ENCODE peak calls at places on chromosomes 6 and 20, in nine cellular contexts. One of them, this sample, is unnamed.

GRCh38 chr20:51305316-51306052 is 237.0 kb downstream of the NFATC2 start:
- DNase-seq in heart left ventricle: no peak
- DNase-seq in stomach: no peak
- DNase-seq in sigmoid colon: no peak
- DNase-seq in transverse colon: no peak
- DNase-seq in testis: no peak
- DNase-seq in adrenal gland: no peak
- DNase-seq in GM12892: no peak
- DNase-seq in suprapubic skin: no peak
- DNase-seq in this sample: no peak

GRCh38 chr20:32520927-32521203 is 64.3 kb downstream of the NOL4L start:
- DNase-seq in suprapubic skin: no peak
- DNase-seq in transverse colon: no peak
- DNase-seq in sigmoid colon: no peak
- DNase-seq in GM12892: no peak
- DNase-seq in adrenal gland: no peak
- DNase-seq in heart left ventricle: no peak
- DNase-seq in testis: no peak
- DNase-seq in stomach: no peak
- DNase-seq in this sample: no peak

GRCh38 chr6:46419576-46420002 is 71.7 kb downstream of the RCAN2 start:
- DNase-seq in testis: peak
- DNase-seq in adrenal gland: peak
- DNase-seq in transverse colon: peak
- DNase-seq in suprapubic skin: no peak
- DNase-seq in GM12892: no peak
- DNase-seq in heart left ventricle: no peak
- DNase-seq in sigmoid colon: peak
- DNase-seq in stomach: peak
- DNase-seq in this sample: peak

GRCh38 chr6:21596379-21597242 is 3.1 kb downstream of the SOX4 start:
- DNase-seq in stomach: peak
- DNase-seq in testis: peak
- DNase-seq in heart left ventricle: peak
- DNase-seq in suprapubic skin: no peak
- DNase-seq in transverse colon: peak
- DNase-seq in adrenal gland: peak
- DNase-seq in GM12892: peak
- DNase-seq in sigmoid colon: peak
- DNase-seq in this sample: peak

GRCh38 chr20:12591949-12592470 is 416.8 kb upstream of the SPTLC3 start:
- DNase-seq in suprapubic skin: no peak
- DNase-seq in transverse colon: no peak
- DNase-seq in stomach: no peak
- DNase-seq in testis: no peak
- DNase-seq in sigmoid colon: no peak
- DNase-seq in GM12892: no peak
- DNase-seq in heart left ventricle: no peak
- DNase-seq in adrenal gland: no peak
- DNase-seq in this sample: no peak

GRCh38 chr6:33249732-33250625 is 21.7 kb downstream of the VPS52 start:
- DNase-seq in suprapubic skin: no peak
- DNase-seq in adrenal gland: peak
- DNase-seq in testis: no peak
- DNase-seq in sigmoid colon: peak
- DNase-seq in heart left ventricle: peak
- DNase-seq in stomach: no peak
- DNase-seq in GM12892: no peak
- DNase-seq in transverse colon: no peak
- DNase-seq in this sample: no peak

GRCh38 chr20:5863040-5863811 is 87.1 kb downstream of the TRMT6 start:
- DNase-seq in transverse colon: no peak
- DNase-seq in stomach: no peak
- DNase-seq in sigmoid colon: no peak
- DNase-seq in heart left ventricle: no peak
- DNase-seq in adrenal gland: peak
- DNase-seq in testis: peak
- DNase-seq in GM12892: no peak
- DNase-seq in suprapubic skin: no peak
- DNase-seq in this sample: peak

GRCh38 chr6:104955491-104955890 is 1.4 kb upstream of the LIN28B start:
- DNase-seq in GM12892: no peak
- DNase-seq in heart left ventricle: no peak
- DNase-seq in adrenal gland: no peak
- DNase-seq in stomach: no peak
- DNase-seq in suprapubic skin: no peak
- DNase-seq in transverse colon: no peak
- DNase-seq in sigmoid colon: no peak
- DNase-seq in testis: no peak
- DNase-seq in this sample: no peak

GRCh38 chr20:54174452-54175175 is 828 bp upstream of the CYP24A1 start:
- DNase-seq in suprapubic skin: no peak
- DNase-seq in testis: no peak
- DNase-seq in transverse colon: no peak
- DNase-seq in sigmoid colon: no peak
- DNase-seq in heart left ventricle: no peak
- DNase-seq in adrenal gland: no peak
- DNase-seq in stomach: no peak
- DNase-seq in GM12892: no peak
- DNase-seq in this sample: no peak

GRCh38 chr6:28597924-28598323 is 72.2 kb downstream of the GPX5 start:
- DNase-seq in testis: peak
- DNase-seq in suprapubic skin: no peak
- DNase-seq in heart left ventricle: no peak
- DNase-seq in GM12892: no peak
- DNase-seq in sigmoid colon: no peak
- DNase-seq in transverse colon: no peak
- DNase-seq in adrenal gland: no peak
- DNase-seq in stomach: no peak
- DNase-seq in this sample: no peak

DNA sequence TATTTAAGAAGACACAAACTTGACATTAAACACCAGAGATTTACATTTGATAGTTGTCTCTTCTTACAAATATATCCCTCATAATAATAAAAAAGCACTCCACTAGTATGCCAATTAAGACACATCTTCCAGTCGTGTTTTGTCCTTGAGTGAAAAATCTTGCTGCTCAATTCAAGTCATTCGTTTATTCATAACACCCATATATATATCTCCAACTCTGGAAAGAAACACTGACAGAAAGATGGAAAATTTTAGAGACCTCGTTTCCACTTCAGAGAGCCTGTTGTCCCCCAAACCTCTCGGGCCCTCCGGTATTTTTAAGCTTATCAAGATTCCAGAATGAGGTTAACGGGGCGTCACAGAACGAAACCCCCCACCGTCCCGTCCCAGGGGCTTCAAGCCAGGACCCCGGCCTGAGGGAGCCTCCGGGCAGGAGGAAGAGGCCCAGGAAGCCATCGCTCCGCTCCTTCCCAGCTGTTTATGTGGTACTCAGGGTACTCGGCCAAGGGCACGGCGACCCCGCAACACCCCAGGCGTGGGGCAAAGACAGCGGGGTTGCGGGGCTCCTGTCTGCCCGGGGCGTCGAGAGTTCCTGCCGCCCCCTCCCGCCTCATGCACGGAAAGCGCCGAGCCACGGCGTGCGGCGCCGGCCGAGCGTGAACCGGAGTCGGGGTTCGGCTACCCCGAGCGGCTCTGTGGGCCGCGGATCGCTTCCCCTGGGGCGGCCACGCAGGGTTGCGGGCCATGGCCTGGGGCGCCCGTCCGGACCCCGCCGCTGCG is 635 bp upstream of the SNX9 start:
- DNase-seq in suprapubic skin: no peak
- DNase-seq in sigmoid colon: no peak
- DNase-seq in testis: peak
- DNase-seq in stomach: no peak
- DNase-seq in heart left ventricle: peak
- DNase-seq in GM12892: peak
- DNase-seq in adrenal gland: no peak
- DNase-seq in transverse colon: peak
- DNase-seq in this sample: no peak
- TF ChIP-seq POLR2A in suprapubic skin: no peak
- TF ChIP-seq POLR2A in sigmoid colon: no peak
- TF ChIP-seq POLR2A in testis: no peak
- TF ChIP-seq POLR2A in stomach: no peak
- TF ChIP-seq POLR2A in heart left ventricle: no peak
- TF ChIP-seq POLR2A in GM12892: no peak
- TF ChIP-seq POLR2A in adrenal gland: no peak
- TF ChIP-seq POLR2A in transverse colon: no peak
- TF ChIP-seq POLR2A in this sample: no peak

GRCh38 chr20:21303872-21304586 is 898 bp downstream of the XRN2 start:
- DNase-seq in adrenal gland: no peak
- DNase-seq in GM12892: no peak
- DNase-seq in sigmoid colon: no peak
- DNase-seq in stomach: no peak
- DNase-seq in suprapubic skin: no peak
- DNase-seq in heart left ventricle: no peak
- DNase-seq in transverse colon: no peak
- DNase-seq in testis: no peak
- DNase-seq in this sample: no peak

GRCh38 chr20:21302645-21303060 is 478 bp upstream of the XRN2 start:
- DNase-seq in heart left ventricle: no peak
- DNase-seq in adrenal gland: no peak
- DNase-seq in transverse colon: no peak
- DNase-seq in testis: no peak
- DNase-seq in GM12892: no peak
- DNase-seq in suprapubic skin: no peak
- DNase-seq in stomach: no peak
- DNase-seq in sigmoid colon: no peak
- DNase-seq in this sample: peak

GRCh38 chr20:21301940-21302644 is 1.0 kb upstream of the XRN2 start:
- DNase-seq in stomach: no peak
- DNase-seq in suprapubic skin: no peak
- DNase-seq in heart left ventricle: no peak
- DNase-seq in transverse colon: no peak
- DNase-seq in testis: no peak
- DNase-seq in adrenal gland: no peak
- DNase-seq in GM12892: no peak
- DNase-seq in sigmoid colon: no peak
- DNase-seq in this sample: no peak

GRCh38 chr20:21308340-21308739 is 5.2 kb downstream of the XRN2 start:
- DNase-seq in testis: no peak
- DNase-seq in transverse colon: no peak
- DNase-seq in suprapubic skin: no peak
- DNase-seq in sigmoid colon: no peak
- DNase-seq in heart left ventricle: no peak
- DNase-seq in stomach: no peak
- DNase-seq in adrenal gland: no peak
- DNase-seq in GM12892: no peak
- DNase-seq in this sample: no peak

DNA sequence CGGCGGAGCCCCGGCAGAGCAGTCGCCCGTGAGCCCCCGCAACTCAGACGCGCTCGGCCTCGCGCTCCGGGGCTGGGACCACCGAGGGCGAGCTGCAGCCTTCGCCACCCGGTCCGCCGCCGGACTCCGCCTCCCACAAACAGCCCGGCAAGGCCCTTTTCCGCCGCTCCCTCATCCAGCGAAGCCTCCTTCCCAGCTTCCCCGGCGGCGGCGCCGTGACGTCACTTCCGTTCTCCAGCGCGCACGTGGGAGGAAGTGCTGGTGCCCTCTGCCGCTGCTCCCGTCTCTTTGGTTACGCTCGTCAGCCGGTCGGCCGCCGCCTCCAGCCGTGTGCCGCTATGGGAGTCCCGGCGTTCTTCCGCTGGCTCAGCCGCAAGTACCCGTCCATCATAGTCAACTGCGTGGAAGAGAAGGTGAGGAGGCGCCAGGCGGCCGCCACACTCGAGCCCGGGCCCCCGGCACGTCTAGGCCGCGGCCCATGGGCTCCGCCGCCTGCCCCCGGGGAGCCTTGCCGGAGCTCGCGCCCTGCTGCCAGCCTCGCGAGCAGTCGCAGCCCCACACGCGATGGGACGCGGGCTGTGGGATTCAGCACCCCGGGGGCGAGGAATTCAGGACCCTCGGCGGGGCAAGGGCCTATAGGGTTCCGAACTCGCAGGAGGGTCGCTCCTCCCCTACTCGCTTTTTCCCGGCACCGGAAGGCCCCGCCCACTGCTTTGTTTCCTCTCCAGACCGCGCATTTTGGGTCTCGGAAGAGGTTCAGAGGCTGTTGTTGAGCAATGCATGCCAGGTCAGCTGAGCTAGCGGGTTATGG is at the start of gene XRN2:
- DNase-seq in GM12892: peak
- DNase-seq in testis: peak
- DNase-seq in suprapubic skin: peak
- DNase-seq in transverse colon: peak
- DNase-seq in sigmoid colon: peak
- DNase-seq in stomach: peak
- DNase-seq in adrenal gland: peak
- DNase-seq in heart left ventricle: peak
- DNase-seq in this sample: peak
- TF ChIP-seq POLR2A in GM12892: peak
- TF ChIP-seq POLR2A in testis: peak
- TF ChIP-seq POLR2A in suprapubic skin: peak
- TF ChIP-seq POLR2A in transverse colon: peak
- TF ChIP-seq POLR2A in sigmoid colon: peak
- TF ChIP-seq POLR2A in stomach: no peak
- TF ChIP-seq POLR2A in adrenal gland: peak
- TF ChIP-seq POLR2A in heart left ventricle: no peak
- TF ChIP-seq POLR2A in this sample: peak

DNA sequence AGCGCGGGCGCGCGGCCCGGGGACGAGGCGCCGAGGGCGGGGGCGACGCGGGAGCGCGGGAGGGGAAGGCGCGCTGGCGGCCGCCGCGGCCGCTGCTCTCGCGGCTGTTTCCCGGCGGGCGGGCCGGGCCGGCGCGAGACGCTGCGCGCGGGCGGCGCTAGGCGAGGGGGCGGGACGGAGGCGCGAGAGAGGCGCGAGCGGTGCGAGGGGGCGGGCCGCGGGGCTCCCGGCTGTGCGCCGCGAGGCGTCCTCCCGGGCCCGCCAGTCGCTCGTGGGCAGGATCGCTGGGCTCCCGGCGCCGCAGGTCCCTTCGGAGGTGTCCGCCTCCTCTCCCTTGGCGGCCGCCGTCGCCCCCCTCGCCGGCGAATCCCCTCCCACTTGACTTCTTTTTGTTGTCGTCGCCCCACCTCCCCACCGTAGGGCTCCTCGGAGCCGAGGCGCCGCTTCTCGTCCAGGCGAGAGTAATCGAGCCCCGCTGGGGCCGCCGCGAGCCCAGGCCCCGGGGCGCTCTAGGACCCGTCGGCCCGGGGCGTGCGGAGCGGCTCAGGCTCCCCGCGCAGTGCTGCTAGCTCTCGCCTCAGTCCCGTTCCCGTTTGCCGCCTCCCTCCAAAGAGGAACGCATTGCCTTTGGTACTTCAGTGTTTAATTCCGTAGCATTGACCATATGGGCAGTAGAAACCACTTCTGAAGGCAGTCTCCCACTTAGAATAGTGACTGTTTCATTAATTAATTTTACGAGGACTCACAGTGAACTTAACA is at the start of gene RANBP9:
- DNase-seq in transverse colon: peak
- DNase-seq in GM12892: peak
- DNase-seq in testis: peak
- DNase-seq in suprapubic skin: peak
- DNase-seq in sigmoid colon: peak
- DNase-seq in heart left ventricle: peak
- DNase-seq in adrenal gland: peak
- DNase-seq in stomach: peak
- DNase-seq in this sample: peak
- TF ChIP-seq POLR2A in transverse colon: peak
- TF ChIP-seq POLR2A in GM12892: peak
- TF ChIP-seq POLR2A in testis: no peak
- TF ChIP-seq POLR2A in suprapubic skin: peak
- TF ChIP-seq POLR2A in sigmoid colon: peak
- TF ChIP-seq POLR2A in heart left ventricle: no peak
- TF ChIP-seq POLR2A in adrenal gland: peak
- TF ChIP-seq POLR2A in stomach: no peak
- TF ChIP-seq POLR2A in this sample: peak

GRCh38 chr6:156886409-156886808 is 109.2 kb downstream of the ARID1B start:
- DNase-seq in heart left ventricle: no peak
- DNase-seq in GM12892: no peak
- DNase-seq in sigmoid colon: no peak
- DNase-seq in adrenal gland: peak
- DNase-seq in suprapubic skin: no peak
- DNase-seq in testis: peak
- DNase-seq in stomach: peak
- DNase-seq in transverse colon: no peak
- DNase-seq in this sample: no peak
- TF ChIP-seq POLR2A in heart left ventricle: no peak
- TF ChIP-seq POLR2A in GM12892: no peak
- TF ChIP-seq POLR2A in sigmoid colon: no peak
- TF ChIP-seq POLR2A in adrenal gland: no peak
- TF ChIP-seq POLR2A in suprapubic skin: no peak
- TF ChIP-seq POLR2A in testis: no peak
- TF ChIP-seq POLR2A in stomach: no peak
- TF ChIP-seq POLR2A in transverse colon: no peak
- TF ChIP-seq POLR2A in this sample: no peak

This sample was measured in H54.